ENCODE peak calls at places on chromosomes 3 and 15, in seven cellular contexts. One of them, this sample, is unnamed.

GRCh38 chr15:92322566-92323355 is 70.9 kb upstream of the ST8SIA2 start:
- DNase-seq in H9: no peak
- DNase-seq in mesendoderm: no peak
- DNase-seq in H1: no peak
- DNase-seq in mesenchymal stem cell: no peak
- DNase-seq in trophoblast cell: no peak
- DNase-seq in IMR-90: no peak
- DNase-seq in this sample: no peak

GRCh38 chr3:22620498-22620897 is 582.6 kb upstream of the UBE2E2 start:
- DNase-seq in IMR-90: no peak
- DNase-seq in trophoblast cell: peak; percentile 32
- DNase-seq in mesendoderm: no peak
- DNase-seq in mesenchymal stem cell: no peak
- DNase-seq in H9: no peak
- DNase-seq in H1: no peak
- DNase-seq in this sample: no peak

GRCh38 chr3:128021768-128022372 is 30.4 kb upstream of the SEC61A1 start:
- DNase-seq in mesendoderm: no peak
- DNase-seq in IMR-90: no peak
- DNase-seq in H1: no peak
- DNase-seq in mesenchymal stem cell: no peak
- DNase-seq in trophoblast cell: no peak
- DNase-seq in H9: no peak
- DNase-seq in this sample: no peak

GRCh38 chr3:12451481-12451880 is 32.8 kb upstream of the TSEN2 start:
- DNase-seq in H1: no peak
- DNase-seq in mesenchymal stem cell: no peak
- DNase-seq in mesendoderm: no peak
- DNase-seq in IMR-90: no peak
- DNase-seq in trophoblast cell: no peak
- DNase-seq in H9: no peak
- DNase-seq in this sample: no peak

GRCh38 chr3:62131620-62132019 is 241.7 kb downstream of the FEZF2 start:
- DNase-seq in H1: no peak
- DNase-seq in mesendoderm: peak; percentile 40
- DNase-seq in mesenchymal stem cell: no peak
- DNase-seq in H9: no peak
- DNase-seq in IMR-90: peak; percentile 11
- DNase-seq in trophoblast cell: peak; percentile 35
- DNase-seq in this sample: no peak

GRCh38 chr3:111715911-111716523 is 120.9 kb upstream of the ZBED2 start:
- DNase-seq in IMR-90: peak; percentile 45
- DNase-seq in mesenchymal stem cell: peak; percentile 46
- DNase-seq in mesendoderm: peak; percentile 42
- DNase-seq in trophoblast cell: peak; percentile 77
- DNase-seq in H9: no peak
- DNase-seq in H1: no peak
- DNase-seq in this sample: no peak

GRCh38 chr15:69298697-69299441 is at the start of gene PAQR5:
- DNase-seq in mesenchymal stem cell: peak; percentile 29
- DNase-seq in mesendoderm: no peak
- DNase-seq in IMR-90: no peak
- DNase-seq in H9: peak; percentile 54
- DNase-seq in H1: no peak
- DNase-seq in trophoblast cell: peak; percentile 66
- DNase-seq in this sample: no peak

GRCh38 chr3:48535578-48535977 is 21.0 kb downstream of the PFKFB4 start:
- DNase-seq in trophoblast cell: no peak
- DNase-seq in H9: no peak
- DNase-seq in mesenchymal stem cell: no peak
- DNase-seq in IMR-90: no peak
- DNase-seq in mesendoderm: no peak
- DNase-seq in H1: no peak
- DNase-seq in this sample: no peak

GRCh38 chr15:86247249-86247955 is 167.7 kb downstream of the AGBL1 start:
- DNase-seq in H9: no peak
- DNase-seq in H1: no peak
- DNase-seq in mesenchymal stem cell: no peak
- DNase-seq in mesendoderm: no peak
- DNase-seq in IMR-90: no peak
- DNase-seq in trophoblast cell: no peak
- DNase-seq in this sample: no peak

GRCh38 chr3:107884719-107885460 is 205.9 kb downstream of the CD47 start:
- DNase-seq in H1: no peak
- DNase-seq in H9: no peak
- DNase-seq in trophoblast cell: peak; percentile 39
- DNase-seq in IMR-90: peak; percentile 61
- DNase-seq in mesenchymal stem cell: peak; percentile 65
- DNase-seq in mesendoderm: peak; percentile 44
- DNase-seq in this sample: no peak

GRCh38 chr15:98647026-98647773 is 1.1 kb upstream of the IGF1R start:
- DNase-seq in mesenchymal stem cell: peak; percentile 67
- DNase-seq in trophoblast cell: peak; percentile 55
- DNase-seq in mesendoderm: peak; percentile 87
- DNase-seq in H9: peak; percentile 87
- DNase-seq in IMR-90: peak; percentile 43
- DNase-seq in H1: peak; percentile 36
- DNase-seq in this sample: peak; percentile 88

GRCh38 chr15:70140543-70141375 is 43.0 kb upstream of the TLE3 start:
- DNase-seq in H1: peak; percentile 64
- DNase-seq in mesenchymal stem cell: peak; percentile 73
- DNase-seq in trophoblast cell: peak; percentile 40
- DNase-seq in IMR-90: peak; percentile 57
- DNase-seq in H9: peak; percentile 77
- DNase-seq in mesendoderm: peak; percentile 65
- DNase-seq in this sample: no peak

GRCh38 chr3:101635345-101635744 is 41.6 kb downstream of the ZBTB11 start:
- DNase-seq in trophoblast cell: no peak
- DNase-seq in mesendoderm: no peak
- DNase-seq in mesenchymal stem cell: no peak
- DNase-seq in IMR-90: no peak
- DNase-seq in H1: no peak
- DNase-seq in H9: no peak
- DNase-seq in this sample: no peak

GRCh38 chr15:75356006-75356405 is 9.2 kb downstream of the NEIL1 start:
- DNase-seq in trophoblast cell: no peak
- DNase-seq in mesendoderm: no peak
- DNase-seq in mesenchymal stem cell: no peak
- DNase-seq in H1: no peak
- DNase-seq in H9: no peak
- DNase-seq in IMR-90: no peak
- DNase-seq in this sample: no peak

GRCh38 chr3:32392530-32393302 is 1.1 kb downstream of the CMTM7 start:
- DNase-seq in IMR-90: peak; percentile 77
- DNase-seq in H1: no peak
- DNase-seq in mesendoderm: no peak
- DNase-seq in mesenchymal stem cell: peak; percentile 67
- DNase-seq in H9: no peak
- DNase-seq in trophoblast cell: peak; percentile 21
- DNase-seq in this sample: no peak

GRCh38 chr3:178618197-178618596 is 82.0 kb downstream of the KCNMB2 start:
- DNase-seq in H9: no peak
- DNase-seq in H1: no peak
- DNase-seq in mesendoderm: no peak
- DNase-seq in IMR-90: peak; percentile 1
- DNase-seq in mesenchymal stem cell: peak; percentile 57
- DNase-seq in trophoblast cell: no peak
- DNase-seq in this sample: no peak

GRCh38 chr3:148646126-148646660 is 51.5 kb upstream of the AGTR1 start:
- DNase-seq in trophoblast cell: peak; percentile 92
- DNase-seq in H1: no peak
- DNase-seq in mesenchymal stem cell: no peak
- DNase-seq in mesendoderm: no peak
- DNase-seq in H9: no peak
- DNase-seq in IMR-90: peak; percentile 25
- DNase-seq in this sample: no peak

GRCh38 chr3:58068126-58068809 is 60.0 kb downstream of the FLNB start:
- DNase-seq in H9: no peak
- DNase-seq in mesenchymal stem cell: no peak
- DNase-seq in IMR-90: no peak
- DNase-seq in H1: no peak
- DNase-seq in trophoblast cell: peak; percentile 53
- DNase-seq in mesendoderm: peak; percentile 58
- DNase-seq in this sample: no peak

GRCh38 chr3:169002689-169003088 is 660.8 kb downstream of the MECOM start:
- DNase-seq in mesenchymal stem cell: no peak
- DNase-seq in IMR-90: no peak
- DNase-seq in trophoblast cell: no peak
- DNase-seq in mesendoderm: no peak
- DNase-seq in H9: no peak
- DNase-seq in H1: peak; percentile 58
- DNase-seq in this sample: no peak

GRCh38 chr15:32844118-32844711 is 126.4 kb downstream of the GREM1 start:
- DNase-seq in mesendoderm: peak; percentile 56
- DNase-seq in H1: no peak
- DNase-seq in trophoblast cell: peak; percentile 58
- DNase-seq in IMR-90: peak; percentile 70
- DNase-seq in mesenchymal stem cell: peak; percentile 55
- DNase-seq in H9: no peak
- DNase-seq in this sample: no peak

GRCh38 chr3:129695203-129695602 is 88.7 kb upstream of the PLXND1 start:
- DNase-seq in H1: no peak
- DNase-seq in mesenchymal stem cell: peak; percentile 58
- DNase-seq in IMR-90: peak; percentile 37
- DNase-seq in H9: no peak
- DNase-seq in trophoblast cell: peak; percentile 95
- DNase-seq in mesendoderm: no peak
- DNase-seq in this sample: no peak

GRCh38 chr3:44454258-44454657 is 23.2 kb downstream of the ZNF445 start:
- DNase-seq in H1: no peak
- DNase-seq in IMR-90: no peak
- DNase-seq in trophoblast cell: no peak
- DNase-seq in H9: no peak
- DNase-seq in mesendoderm: no peak
- DNase-seq in mesenchymal stem cell: no peak
- DNase-seq in this sample: no peak
- H2BK5ac ChIP-seq in H1: no peak overlapping the region
- H2BK5ac ChIP-seq in IMR-90: no peak overlapping the region
- H2BK5ac ChIP-seq in trophoblast cell: no peak overlapping the region
- H2BK5ac ChIP-seq in H9: no peak overlapping the region
- H2BK5ac ChIP-seq in mesendoderm: no peak overlapping the region
- H2BK5ac ChIP-seq in mesenchymal stem cell: no peak overlapping the region
- H2BK5ac ChIP-seq in this sample: no peak overlapping the region

DNA sequence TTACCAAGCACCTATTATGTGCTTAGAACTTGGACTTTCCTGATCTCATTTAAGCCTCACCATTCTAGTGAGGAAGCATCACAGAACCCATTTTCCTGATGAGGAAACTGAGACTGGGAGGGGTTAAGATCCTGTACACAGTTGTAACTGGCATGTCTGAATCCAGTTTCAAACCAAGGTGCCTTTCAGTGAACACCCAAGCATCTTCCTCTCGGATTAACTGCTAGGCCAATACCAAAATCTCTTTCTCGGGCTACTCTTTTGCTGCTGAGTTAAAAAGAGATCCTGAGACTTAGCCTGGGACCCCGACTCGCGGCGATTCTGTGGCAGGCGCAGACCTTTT is 578 bp upstream of the CEMIP start:
- DNase-seq in trophoblast cell: no peak
- DNase-seq in IMR-90: no peak
- DNase-seq in H9: no peak
- DNase-seq in H1: no peak
- DNase-seq in mesenchymal stem cell: no peak
- DNase-seq in mesendoderm: no peak
- DNase-seq in this sample: no peak
- H3K27me3 ChIP-seq in trophoblast cell: peaks cover 11% of the 10 kb centered on the region
- H3K27me3 ChIP-seq in IMR-90: no peaks in the 10 kb centered on the region
- H3K27me3 ChIP-seq in H9: peaks cover 8% of the 10 kb centered on the region
- H3K27me3 ChIP-seq in H1: peaks cover 4% of the 10 kb centered on the region
- H3K27me3 ChIP-seq in mesenchymal stem cell: no peaks in the 10 kb centered on the region
- H3K27me3 ChIP-seq in mesendoderm: peaks cover 5% of the 10 kb centered on the region
- H3K27me3 ChIP-seq in this sample: peaks cover 58% of the 10 kb centered on the region

GRCh38 chr3:177538743-177539730 is 341.8 kb upstream of the TBL1XR1 start:
- DNase-seq in H1: no peak
- DNase-seq in mesenchymal stem cell: peak; percentile 14
- DNase-seq in mesendoderm: no peak
- DNase-seq in IMR-90: peak; percentile 8
- DNase-seq in trophoblast cell: no peak
- DNase-seq in H9: no peak
- DNase-seq in this sample: no peak

GRCh38 chr3:177536873-177537272 is 339.6 kb upstream of the TBL1XR1 start:
- DNase-seq in mesenchymal stem cell: no peak
- DNase-seq in H1: no peak
- DNase-seq in trophoblast cell: no peak
- DNase-seq in mesendoderm: no peak
- DNase-seq in IMR-90: no peak
- DNase-seq in H9: no peak
- DNase-seq in this sample: no peak

GRCh38 chr3:177537612-177538011 is 340.3 kb upstream of the TBL1XR1 start:
- DNase-seq in H1: no peak
- DNase-seq in mesendoderm: no peak
- DNase-seq in mesenchymal stem cell: no peak
- DNase-seq in trophoblast cell: no peak
- DNase-seq in H9: no peak
- DNase-seq in IMR-90: no peak
- DNase-seq in this sample: no peak

DNA sequence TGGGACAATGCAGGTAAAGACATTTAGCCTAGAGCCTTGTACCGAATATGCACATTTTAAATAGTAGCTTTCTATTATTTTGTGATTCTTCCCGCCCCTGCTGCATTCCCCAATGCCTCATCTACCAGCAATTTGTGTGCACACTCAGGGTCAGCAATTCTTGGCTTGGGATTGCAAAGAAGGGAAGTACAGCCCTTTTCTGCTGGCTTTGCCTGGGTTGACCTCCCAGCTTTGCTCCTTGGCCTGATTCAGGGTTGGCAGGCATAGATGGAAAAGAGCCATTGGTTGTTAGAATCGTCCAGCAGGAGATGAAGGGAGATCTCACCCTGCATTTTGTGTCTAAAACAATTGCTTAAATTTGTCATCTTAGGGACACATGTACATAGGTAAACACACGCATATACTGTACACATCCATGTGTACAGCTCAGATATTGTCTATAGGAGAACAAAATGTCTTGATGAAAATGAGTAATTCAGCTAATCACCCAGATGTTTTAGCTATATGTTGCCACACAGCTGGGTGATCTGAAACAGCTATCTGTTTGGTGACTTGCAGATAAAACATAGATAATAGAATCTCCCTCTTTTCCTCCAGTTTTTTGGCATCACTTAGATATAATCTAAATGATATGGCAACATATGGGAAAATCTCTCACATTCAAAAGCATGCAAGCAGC is 340.9 kb upstream of the TBL1XR1 start:
- DNase-seq in mesendoderm: no peak
- DNase-seq in H1: no peak
- DNase-seq in trophoblast cell: peak; percentile 82
- DNase-seq in IMR-90: peak; percentile 69
- DNase-seq in mesenchymal stem cell: peak; percentile 16
- DNase-seq in H9: no peak
- DNase-seq in this sample: no peak
- H2BK5ac ChIP-seq in mesendoderm: no peak overlapping the region
- H2BK5ac ChIP-seq in H1: no peak overlapping the region
- H2BK5ac ChIP-seq in trophoblast cell: no peak overlapping the region
- H2BK5ac ChIP-seq in IMR-90: no peak overlapping the region
- H2BK5ac ChIP-seq in mesenchymal stem cell: no peak overlapping the region
- H2BK5ac ChIP-seq in H9: no peak overlapping the region
- H2BK5ac ChIP-seq in this sample: no peak overlapping the region

GRCh38 chr3:158094235-158094916 is 11.8 kb downstream of the SHOX2 start:
- DNase-seq in IMR-90: no peak
- DNase-seq in trophoblast cell: no peak
- DNase-seq in mesenchymal stem cell: no peak
- DNase-seq in mesendoderm: peak; percentile 73
- DNase-seq in H9: peak; percentile 68
- DNase-seq in H1: no peak
- DNase-seq in this sample: no peak
- H3K27me3 ChIP-seq in IMR-90: peaks cover 55% of the 10 kb centered on the region
- H3K27me3 ChIP-seq in trophoblast cell: peaks cover 29% of the 10 kb centered on the region
- H3K27me3 ChIP-seq in mesenchymal stem cell: peaks cover 13% of the 10 kb centered on the region
- H3K27me3 ChIP-seq in mesendoderm: peaks cover 33% of the 10 kb centered on the region
- H3K27me3 ChIP-seq in H9: peaks cover 44% of the 10 kb centered on the region
- H3K27me3 ChIP-seq in H1: peaks cover 32% of the 10 kb centered on the region
- H3K27me3 ChIP-seq in this sample: peaks cover 47% of the 10 kb centered on the region

This sample was measured in neuronal stem cell.